ENCODE peak calls at places on chromosome 15, in four cellular contexts. A is pancreas, L is body of pancreas, S is AG09309. Z is an unnamed sample.

GRCh38 chr15:44584162-44584749 is 47.3 kb downstream of the EIF3J start:
- DNase-seq in A (peak; percentile 42), L (peak; percentile 52), S (no peak), Z (peak; percentile 41)

GRCh38 chr15:82944038-82944437 is 8.5 kb downstream of the HOMER2 start:
- DNase-seq in A (no peak), L (no peak), S (no peak), Z (no peak)

GRCh38 chr15:92907880-92908279 is 7.8 kb downstream of the CHD2 start:
- DNase-seq in A (no peak), L (no peak), S (peak; percentile 75), Z (peak; percentile 78)

GRCh38 chr15:96199111-96199510 is 131.4 kb upstream of the NR2F2 start:
- DNase-seq in L (no peak), S (no peak), A (no peak), Z (no peak)

GRCh38 chr15:88954431-88955277 is 41.5 kb upstream of the MFGE8 start:
- DNase-seq in S (no peak), L (no peak), A (no peak), Z (no peak)

GRCh38 chr15:97521894-97522293 is 438.6 kb upstream of the ARRDC4 start:
- DNase-seq in A (no peak), L (no peak), S (no peak), Z (no peak)

GRCh38 chr15:39803016-39803415 is 20.4 kb upstream of the FSIP1 start:
- DNase-seq in L (no peak), S (no peak), A (no peak), Z (no peak)

GRCh38 chr15:91866371-91866905 is 12.9 kb downstream of the SLCO3A1 start:
- DNase-seq in A (no peak), L (no peak), S (no peak), Z (no peak)

GRCh38 chr15:77181305-77182074 is 110.6 kb upstream of the TSPAN3 start:
- DNase-seq in A (no peak), S (no peak), L (no peak), Z (no peak)

DNA sequence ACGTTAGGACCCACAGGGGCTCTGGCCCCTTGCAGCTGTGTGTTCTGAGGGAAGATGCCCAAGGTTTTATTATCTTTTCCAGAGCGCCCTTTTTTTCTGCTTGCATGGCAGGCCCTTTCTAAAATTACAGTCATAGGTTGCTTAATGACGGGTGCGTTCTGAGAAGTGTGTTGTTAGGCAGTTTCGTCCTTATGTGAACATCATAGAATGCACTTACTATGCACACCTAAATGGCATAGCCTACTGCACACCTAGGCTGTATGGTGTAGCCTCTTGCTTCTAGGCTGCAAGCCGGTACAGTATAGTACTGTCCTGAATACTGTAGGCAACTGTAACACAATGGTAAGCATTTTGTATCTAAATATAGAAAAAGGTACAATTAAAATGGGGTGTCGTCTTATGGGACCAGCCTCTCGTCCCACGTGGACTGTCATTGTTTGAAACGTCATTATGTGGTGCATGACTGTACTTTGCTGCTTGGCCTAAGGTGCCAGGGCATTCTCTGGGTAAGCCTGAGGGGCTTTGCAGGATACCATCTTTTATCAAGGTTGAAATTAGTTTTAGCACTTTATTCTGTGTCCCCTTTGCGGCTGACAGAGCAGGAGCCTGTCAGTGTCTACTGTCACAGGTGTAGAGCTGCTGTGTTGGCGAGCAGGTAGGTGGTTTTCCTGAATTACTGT is 10.9 kb downstream of the KLF13 start:
- DNase-seq in L (no peak), S (no peak), A (no peak), Z (no peak)
- H3K4me3 ChIP-seq in L (no peak overlapping the region), S (no peak overlapping the region), A (no peak overlapping the region), Z (no peak overlapping the region)

GRCh38 chr15:48866141-48866563 is 11.8 kb upstream of the EID1 start:
- DNase-seq in S (peak; percentile 25), L (no peak), A (no peak), Z (peak; percentile 61)

GRCh38 chr15:48868549-48868948 is 9.4 kb upstream of the EID1 start:
- DNase-seq in S (peak; percentile 46), L (no peak), A (no peak), Z (peak; percentile 84)

GRCh38 chr15:48862705-48863104 is 15.2 kb upstream of the EID1 start:
- DNase-seq in S (no peak), A (no peak), L (no peak), Z (no peak)

GRCh38 chr15:48868018-48868417 is 9.9 kb upstream of the EID1 start:
- DNase-seq in L (no peak), S (no peak), A (no peak), Z (no peak)

GRCh38 chr15:48865387-48866079 is 12.4 kb upstream of the EID1 start:
- DNase-seq in L (no peak), A (no peak), S (peak; percentile 24), Z (peak; percentile 64)
- TF ChIP-seq CTCF in L (no peak), A (no peak), S (no peak), Z (no peak)

DNA sequence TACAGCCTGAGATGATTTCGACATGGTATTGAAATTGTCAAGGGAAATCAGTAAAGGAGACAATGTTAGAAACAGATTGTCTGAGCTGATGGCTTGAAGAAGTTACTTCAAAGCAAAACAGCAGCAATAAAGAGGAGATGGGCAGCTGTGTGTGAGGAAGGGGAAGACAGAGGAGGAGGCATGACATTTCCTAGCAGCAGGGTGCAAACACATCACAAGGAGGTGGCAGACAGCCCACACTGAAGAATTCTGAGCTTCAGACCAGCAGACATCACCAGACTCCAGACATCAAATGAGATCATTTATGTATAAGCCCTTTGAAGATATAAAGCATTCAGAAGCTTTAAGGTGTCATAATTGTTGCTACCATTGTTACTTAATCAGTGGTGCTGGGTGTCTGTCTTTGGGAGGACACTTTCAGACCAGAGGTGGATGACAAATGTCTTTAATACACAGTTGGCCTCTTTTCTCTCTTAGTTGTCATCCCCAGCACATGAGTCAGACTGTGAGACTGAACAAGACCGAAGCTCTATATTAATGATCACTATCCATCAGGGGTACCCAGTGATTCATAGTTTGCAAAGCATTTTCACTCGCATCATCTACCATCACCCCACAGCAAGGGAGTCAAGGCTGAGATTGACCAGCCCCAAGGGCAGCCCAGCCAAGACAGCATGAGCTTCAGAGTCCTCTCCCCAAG is 203.9 kb downstream of the MINAR1 start:
- DNase-seq in L (no peak), A (no peak), S (no peak), Z (peak; percentile 35)
- H3K4me3 ChIP-seq in L (no peak overlapping the region), A (no peak overlapping the region), S (no peak overlapping the region), Z (no peak overlapping the region)

GRCh38 chr15:59311245-59311644 is 61.4 kb downstream of the MYO1E start:
- DNase-seq in L (no peak), S (no peak), A (no peak), Z (no peak)

GRCh38 chr15:59309405-59309804 is 63.3 kb downstream of the MYO1E start:
- DNase-seq in L (no peak), S (no peak), A (no peak), Z (no peak)

GRCh38 chr15:59315914-59316428 is 56.7 kb downstream of the MYO1E start:
- DNase-seq in L (no peak), A (no peak), S (peak; percentile 79), Z (no peak)

GRCh38 chr15:59313703-59314332 is 58.9 kb downstream of the MYO1E start:
- DNase-seq in L (peak; percentile 63), S (no peak), A (peak; percentile 79), Z (peak; percentile 63)

DNA sequence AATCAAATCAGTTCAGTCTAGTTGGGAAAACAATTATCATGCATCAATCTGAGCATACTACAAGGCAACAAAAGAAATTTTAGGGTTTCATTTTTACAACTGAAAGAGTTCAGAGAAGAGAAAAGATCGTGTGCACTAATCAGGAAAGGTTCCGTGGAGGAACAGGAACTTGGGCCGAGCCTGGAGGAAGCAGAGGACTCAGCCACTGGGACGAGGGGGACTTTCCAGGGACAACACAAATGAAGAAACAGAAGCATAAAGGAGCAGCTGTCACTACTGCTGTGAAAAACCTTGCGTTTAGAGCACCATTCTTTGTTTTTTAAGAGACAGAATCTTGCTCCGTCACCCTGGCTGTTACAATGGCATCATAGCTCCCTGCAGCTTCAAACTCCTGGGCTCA is 60.5 kb downstream of the MYO1E start:
- DNase-seq in L (no peak), A (no peak), S (no peak), Z (no peak)
- TF ChIP-seq CTCF in L (no peak), A (no peak), S (no peak), Z (no peak)

DNA sequence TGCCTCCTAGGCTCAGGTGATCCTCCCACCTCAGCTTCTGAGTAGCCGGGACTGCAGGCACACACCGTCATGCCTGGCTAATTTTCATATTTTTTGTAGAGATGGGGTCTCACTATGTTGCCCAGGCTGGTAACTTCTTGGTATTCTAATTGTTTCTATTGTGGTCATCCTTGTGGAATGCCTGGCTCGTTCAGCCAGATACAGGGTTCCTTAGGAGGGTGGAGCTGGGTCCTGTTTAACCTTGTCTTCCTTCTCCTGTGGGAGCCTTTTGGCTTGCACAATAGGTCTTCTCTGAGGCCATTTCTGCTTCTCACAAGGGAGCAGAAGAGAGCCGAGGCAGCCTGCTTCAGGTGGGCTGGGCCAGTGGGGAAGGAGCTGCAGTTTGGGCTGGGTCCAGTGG is 15.7 kb downstream of the PLEKHO2 start:
- DNase-seq in A (no peak), L (no peak), S (no peak), Z (peak; percentile 77)
- H3K4me3 ChIP-seq in A (no peak overlapping the region), L (no peak overlapping the region), S (no peak overlapping the region), Z (no peak overlapping the region)

DNA sequence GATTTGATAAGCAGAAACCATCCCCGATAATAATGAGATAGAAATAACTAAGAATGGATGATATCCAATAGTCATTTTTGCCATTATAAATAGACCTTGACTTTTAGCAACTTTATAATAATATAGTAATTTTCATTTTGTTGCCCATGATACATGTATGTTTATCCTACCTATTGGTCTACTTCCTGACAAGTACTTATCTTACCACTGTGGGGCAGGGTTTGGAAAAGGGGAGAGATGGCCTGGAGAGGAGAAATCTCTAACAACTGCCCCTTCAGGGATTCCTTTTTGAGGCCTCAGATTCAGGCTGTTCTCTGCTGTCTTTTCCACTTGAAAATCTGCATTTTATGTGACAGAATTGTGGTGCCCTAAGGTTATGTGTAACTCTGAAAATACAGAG is 42.2 kb downstream of the FAM98B start:
- DNase-seq in S (no peak), L (no peak), A (no peak), Z (no peak)
- TF ChIP-seq CTCF in S (no peak), L (no peak), A (no peak), Z (no peak)

GRCh38 chr15:90562669-90563068 is 32.9 kb downstream of the CRTC3 start:
- DNase-seq in L (no peak), A (no peak), S (no peak), Z (no peak)

GRCh38 chr15:90558182-90558581 is 28.5 kb downstream of the CRTC3 start:
- DNase-seq in A (no peak), L (no peak), S (no peak), Z (peak; percentile 41)

GRCh38 chr15:90559119-90559518 is 29.4 kb downstream of the CRTC3 start:
- DNase-seq in A (no peak), S (no peak), L (no peak), Z (no peak)

GRCh38 chr15:90561344-90562244 is 31.9 kb downstream of the CRTC3 start:
- DNase-seq in A (no peak), S (peak; percentile 68), L (no peak), Z (no peak)

GRCh38 chr15:90560229-90560771 is 30.6 kb downstream of the CRTC3 start:
- DNase-seq in L (peak; percentile 24), S (peak; percentile 96), A (no peak), Z (peak; percentile 90)
- H3K4me3 ChIP-seq in L (no peak overlapping the region), S (no peak overlapping the region), A (no peak overlapping the region), Z (no peak overlapping the region)

GRCh38 chr15:52679232-52680040 is at the start of gene ATOSA:
- DNase-seq in S (peak; percentile 48), L (peak; percentile 92), A (peak; percentile 93), Z (peak; percentile 95)

GRCh38 chr15:52678036-52678467 is 1.1 kb downstream of the ATOSA start:
- DNase-seq in A (peak; percentile 62), L (peak; percentile 68), S (no peak), Z (peak; percentile 80)

GRCh38 chr15:52680041-52680391 is 828 bp upstream of the ATOSA start:
- DNase-seq in A (no peak), S (no peak), L (no peak), Z (peak; percentile 43)

GRCh38 chr15:52677593-52677992 is 1.6 kb downstream of the ATOSA start:
- DNase-seq in A (no peak), S (no peak), L (no peak), Z (no peak)

GRCh38 chr15:52678468-52679231 is 538 bp downstream of the ATOSA start:
- DNase-seq in A (peak; percentile 93), S (no peak), L (peak; percentile 91), Z (peak; percentile 48)
- TF ChIP-seq CTCF in A (no peak), S (no peak), L (no peak), Z (peak; percentile 4)